ENCODE peak calls at places on chromosomes 16 and 17, in eight cellular contexts. T is nephron progenitor cell, X is fibroblast of lung, H is endothelial cell, O is fibroblast of mammary gland, U is fibroblast of the aortic adventitia, Z is astrocyte of the cerebellum, R is heart right ventricle. G is an unnamed sample.

GRCh38 chr16:85947511-85948509 is 48.8 kb downstream of the IRF8 start:
- DNase-seq in T (no peak), X (no peak), H (no peak), O (no peak), U (no peak), Z (no peak), R (no peak), G (no peak)

GRCh38 chr16:75398333-75398732 is 35.0 kb downstream of the CFDP1 start:
- DNase-seq in T (no peak), X (no peak), H (no peak), O (no peak), U (no peak), Z (no peak), R (no peak), G (no peak)

GRCh38 chr17:81845881-81846742 is 11.3 kb upstream of the PPP1R27 start:
- DNase-seq in T (no peak), X (no peak), H (no peak), O (no peak), U (no peak), Z (no peak), R (no peak), G (no peak)

GRCh38 chr16:31071861-31072260 is 2.2 kb downstream of the ZNF668 start:
- DNase-seq in T (no peak), X (peak), H (no peak), O (peak), U (peak), Z (peak), R (no peak), G (no peak)

GRCh38 chr17:42403150-42403549 is 14.9 kb upstream of the STAT3 start:
- DNase-seq in T (peak), X (no peak), H (no peak), O (no peak), U (no peak), Z (no peak), R (no peak), G (peak)

GRCh38 chr17:5950871-5951270 is 119.3 kb upstream of the WSCD1 start:
- DNase-seq in T (no peak), X (no peak), H (no peak), O (no peak), U (no peak), Z (no peak), R (no peak), G (no peak)

GRCh38 chr17:65455972-65456343 is 105.5 kb downstream of the AXIN2 start:
- DNase-seq in T (peak), X (no peak), H (peak), O (peak), U (peak), Z (no peak), R (peak), G (no peak)

GRCh38 chr16:14371778-14372431 is 258.2 kb downstream of the PARN start:
- DNase-seq in T (no peak), X (no peak), H (no peak), O (no peak), U (no peak), Z (no peak), R (no peak), G (no peak)

GRCh38 chr17:17305282-17305801 is 2.2 kb downstream of the NT5M start:
- DNase-seq in T (peak), X (no peak), H (no peak), O (no peak), U (no peak), Z (no peak), R (no peak), G (no peak)

GRCh38 chr16:35598696-35599332 is 2139.4 kb downstream of the TP53TG3F start:
- DNase-seq in T (no peak), X (no peak), H (no peak), O (no peak), U (no peak), Z (no peak), R (no peak), G (no peak)

GRCh38 chr16:81447383-81448101 is 2.9 kb downstream of the CMIP start:
- DNase-seq in T (no peak), X (no peak), H (no peak), O (no peak), U (no peak), Z (no peak), R (no peak), G (no peak)

GRCh38 chr17:61116577-61116976 is 283.1 kb upstream of the TBX2 start:
- DNase-seq in T (no peak), X (no peak), H (no peak), O (no peak), U (no peak), Z (no peak), R (no peak), G (no peak)

GRCh38 chr17:5049314-5049819 is 14.1 kb upstream of the SLC52A1 start:
- DNase-seq in T (no peak), X (no peak), H (no peak), O (no peak), U (no peak), Z (no peak), R (no peak), G (no peak)

GRCh38 chr17:28878981-28879380 is 18.6 kb downstream of the FLOT2 start:
- DNase-seq in T (peak), X (peak), H (peak), O (peak), U (peak), Z (peak), R (no peak), G (no peak)

GRCh38 chr16:11207646-11208045 is 48.4 kb downstream of the SOCS1 start:
- DNase-seq in T (no peak), X (no peak), H (no peak), O (no peak), U (no peak), Z (no peak), R (no peak), G (no peak)

GRCh38 chr17:66255527-66255971 is 26.3 kb upstream of the APOH start:
- DNase-seq in T (no peak), X (no peak), H (no peak), O (no peak), U (no peak), Z (no peak), R (no peak), G (no peak)

GRCh38 chr17:11853321-11854151 is 143.7 kb downstream of the ZNF18 start:
- DNase-seq in T (no peak), X (peak), H (no peak), O (peak), U (no peak), Z (peak), R (no peak), G (no peak)

GRCh38 chr16:12879812-12880211 is 21.6 kb upstream of the SHISA9 start:
- DNase-seq in T (no peak), X (no peak), H (no peak), O (no peak), U (no peak), Z (no peak), R (no peak), G (no peak)

GRCh38 chr17:68701046-68701445 is 99.9 kb upstream of the FAM20A start:
- DNase-seq in T (no peak), X (peak), H (no peak), O (peak), U (peak), Z (no peak), R (no peak), G (no peak)

GRCh38 chr17:17398188-17398927 is 78.4 kb upstream of the MED9 start:
- DNase-seq in T (no peak), X (peak), H (no peak), O (peak), U (peak), Z (no peak), R (no peak), G (no peak)

GRCh38 chr17:73215414-73215813 is 22.6 kb downstream of the COG1 start:
- DNase-seq in T (no peak), X (no peak), H (no peak), O (no peak), U (no peak), Z (no peak), R (no peak), G (no peak)
- TF ChIP-seq CTCF in T (no peak), X (no peak), H (no peak), O (no peak), U (no peak), Z (peak), R (no peak), G (no peak)

DNA sequence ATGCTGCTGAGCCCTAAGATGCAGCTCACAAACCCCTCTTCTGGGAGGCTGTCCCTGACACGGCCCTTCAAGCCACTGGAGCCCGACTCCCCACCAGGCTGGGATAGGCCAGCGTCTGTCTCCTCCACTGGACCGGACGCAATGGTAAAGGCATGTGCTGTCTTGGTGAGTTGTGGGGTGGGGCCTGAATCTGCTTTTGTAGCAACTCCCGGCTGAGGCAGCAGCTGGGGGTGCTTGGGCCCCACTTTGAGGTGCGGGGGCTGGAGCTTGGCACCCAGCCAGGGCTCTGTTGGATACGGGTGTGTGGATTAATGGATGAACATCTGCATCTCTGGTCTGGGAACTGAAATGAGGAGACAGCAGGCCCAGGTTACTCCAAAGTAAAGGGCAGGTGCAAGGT is 3.5 kb upstream of the NLRC3 start:
- DNase-seq in T (no peak), X (peak), H (no peak), O (peak), U (no peak), Z (no peak), R (no peak), G (no peak)
- TF ChIP-seq CTCF in T (no peak), X (no peak), H (no peak), O (no peak), U (no peak), Z (no peak), R (no peak), G (no peak)

GRCh38 chr17:50176559-50177471 is 11.0 kb downstream of the SGCA start:
- DNase-seq in T (no peak), X (peak), H (no peak), O (no peak), U (peak), Z (no peak), R (no peak), G (no peak)
- TF ChIP-seq CTCF in T (no peak), X (no peak), H (no peak), O (no peak), U (no peak), Z (peak), R (no peak), G (no peak)

DNA sequence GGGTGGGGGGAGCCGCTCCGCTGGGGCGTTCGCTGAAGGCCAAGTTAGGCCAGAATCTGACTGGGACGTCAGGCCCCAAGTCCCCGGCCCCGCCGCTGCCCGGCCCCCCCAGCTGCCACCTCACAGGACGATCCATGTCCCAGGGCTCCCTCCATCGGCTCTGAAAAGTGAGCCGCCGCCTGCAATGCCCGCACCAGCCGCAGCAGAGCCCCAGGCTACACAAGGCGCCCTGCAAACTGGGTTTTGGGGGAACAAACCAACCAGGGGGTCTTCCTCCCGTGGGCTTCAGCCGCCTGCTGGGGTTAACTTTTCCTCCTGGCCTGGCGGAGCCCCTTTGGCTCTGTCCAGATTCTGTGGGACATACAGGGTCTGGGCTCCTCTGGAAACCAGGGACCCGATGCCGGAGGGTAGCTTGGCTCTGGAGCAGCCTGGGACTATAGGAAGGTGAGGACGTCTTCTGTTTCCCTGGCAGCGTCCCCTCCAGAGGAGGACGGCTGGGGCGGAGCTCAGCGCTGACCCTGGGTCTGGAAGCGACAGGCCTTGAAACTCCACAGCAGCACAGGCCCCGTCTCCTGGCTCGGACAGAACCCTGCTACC is 835 bp downstream of the NME4 start:
- DNase-seq in T (peak), X (peak), H (peak), O (peak), U (peak), Z (peak), R (peak), G (peak)
- TF ChIP-seq CTCF in T (peak), X (peak), H (no peak), O (peak), U (peak), Z (peak), R (peak), G (no peak)

GRCh38 chr17:74734256-74734655 is 2.8 kb upstream of the RAB37 start:
- DNase-seq in T (no peak), X (no peak), H (no peak), O (no peak), U (no peak), Z (no peak), R (no peak), G (no peak)

GRCh38 chr17:74736423-74737298 is at the start of gene RAB37:
- DNase-seq in T (peak), X (no peak), H (peak), O (peak), U (no peak), Z (no peak), R (no peak), G (no peak)

GRCh38 chr17:74738051-74738996 is 1.3 kb downstream of the RAB37 start:
- DNase-seq in T (no peak), X (no peak), H (no peak), O (no peak), U (no peak), Z (no peak), R (no peak), G (no peak)

GRCh38 chr17:74739227-74739831 is 2.3 kb downstream of the RAB37 start:
- DNase-seq in T (no peak), X (no peak), H (no peak), O (no peak), U (no peak), Z (no peak), R (no peak), G (no peak)

GRCh38 chr17:74737299-74738050 is 419 bp downstream of the RAB37 start:
- DNase-seq in T (peak), X (peak), H (peak), O (peak), U (no peak), Z (no peak), R (no peak), G (no peak)
- TF ChIP-seq CTCF in T (peak), X (peak), H (peak), O (peak), U (peak), Z (peak), R (peak), G (peak)

GRCh38 chr17:2238432-2239169 is 65.0 kb downstream of the SMG6 start:
- DNase-seq in T (no peak), X (no peak), H (no peak), O (no peak), U (no peak), Z (no peak), R (peak), G (no peak)
- TF ChIP-seq CTCF in T (no peak), X (no peak), H (no peak), O (no peak), U (no peak), Z (no peak), R (no peak), G (no peak)

GRCh38 chr17:7313028-7313889 is 1.9 kb downstream of the GPS2 start:
- DNase-seq in T (no peak), X (no peak), H (no peak), O (peak), U (no peak), Z (no peak), R (no peak), G (no peak)
- TF ChIP-seq CTCF in T (no peak), X (no peak), H (peak), O (peak), U (peak), Z (peak), R (no peak), G (no peak)

DNA sequence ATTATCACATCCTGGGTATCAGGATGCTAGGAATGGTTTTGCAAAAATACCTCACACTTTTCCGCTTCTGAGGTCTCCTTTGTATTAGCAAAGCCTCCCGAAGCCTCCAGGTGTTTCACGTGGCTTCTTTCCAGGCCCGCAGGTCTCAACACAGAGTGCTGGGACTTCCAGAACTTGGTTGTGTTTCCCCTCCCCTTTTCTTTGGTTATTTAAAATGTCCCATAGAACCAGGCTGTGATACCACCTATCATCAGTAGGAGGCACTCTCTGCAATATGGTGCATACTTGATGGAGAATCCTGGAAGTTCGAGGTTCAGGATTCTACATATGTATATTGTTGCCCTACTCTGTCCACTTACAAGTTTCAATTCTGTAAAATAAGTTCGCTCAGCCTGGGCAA is 28.8 kb downstream of the ATP2C2 start:
- DNase-seq in T (no peak), X (no peak), H (no peak), O (no peak), U (no peak), Z (no peak), R (no peak), G (no peak)
- TF ChIP-seq CTCF in T (no peak), X (no peak), H (peak), O (peak), U (peak), Z (peak), R (no peak), G (no peak)

GRCh38 chr17:36844013-36844412 is 93.3 kb upstream of the LHX1 start:
- DNase-seq in T (no peak), X (no peak), H (no peak), O (no peak), U (no peak), Z (no peak), R (no peak), G (no peak)

GRCh38 chr17:36846410-36847292 is 90.6 kb upstream of the LHX1 start:
- DNase-seq in T (peak), X (no peak), H (no peak), O (no peak), U (no peak), Z (no peak), R (no peak), G (no peak)

GRCh38 chr17:36845916-36846315 is 91.4 kb upstream of the LHX1 start:
- DNase-seq in T (no peak), X (no peak), H (no peak), O (no peak), U (no peak), Z (no peak), R (no peak), G (no peak)

GRCh38 chr17:36842231-36842630 is 95.0 kb upstream of the LHX1 start:
- DNase-seq in T (no peak), X (no peak), H (no peak), O (no peak), U (no peak), Z (no peak), R (no peak), G (no peak)

GRCh38 chr17:36844601-36845000 is 92.7 kb upstream of the LHX1 start:
- DNase-seq in T (no peak), X (no peak), H (no peak), O (no peak), U (no peak), Z (no peak), R (no peak), G (no peak)
- TF ChIP-seq CTCF in T (no peak), X (no peak), H (no peak), O (no peak), U (no peak), Z (no peak), R (no peak), G (no peak)

GRCh38 chr16:77918792-77919707 is 103.3 kb upstream of the CLEC3A start:
- DNase-seq in T (no peak), X (peak), H (no peak), O (no peak), U (peak), Z (peak), R (no peak), G (no peak)

GRCh38 chr16:77919761-77920415 is 102.5 kb upstream of the CLEC3A start:
- DNase-seq in T (no peak), X (no peak), H (no peak), O (no peak), U (peak), Z (no peak), R (no peak), G (no peak)

GRCh38 chr16:77912617-77913016 is 109.7 kb upstream of the CLEC3A start:
- DNase-seq in T (no peak), X (no peak), H (no peak), O (no peak), U (no peak), Z (no peak), R (no peak), G (no peak)

GRCh38 chr16:77913738-77914263 is 108.5 kb upstream of the CLEC3A start:
- DNase-seq in T (no peak), X (peak), H (no peak), O (no peak), U (peak), Z (no peak), R (no peak), G (no peak)

GRCh38 chr16:77916111-77916510 is 106.2 kb upstream of the CLEC3A start:
- DNase-seq in T (no peak), X (no peak), H (no peak), O (no peak), U (no peak), Z (no peak), R (no peak), G (no peak)
- TF ChIP-seq CTCF in T (no peak), X (no peak), H (no peak), O (no peak), U (no peak), Z (no peak), R (no peak), G (no peak)